ENCODE peak calls at places on chromosome 17, in eight cellular contexts. W is left ventricle myocardium superior; X is COR-L47; L is stimulated activated CD4-positive, alpha-beta T cell treated with anti-CD3 and anti-CD28 coated beads, Interleukin-1b, Interleukin-23, amount 100 ng/mL, for 24 hours; T is iPS DF 6.9; S is heart left ventricle; Y is CD8-positive, alpha-beta memory T cell; U is left colon. M is an unnamed sample.

GRCh38 chr17:19387921-19388521 is 1.0 kb upstream of the MFAP4 start:
- DNase-seq in W (no peak), X (no peak), L (no peak), T (no peak), S (no peak), Y (no peak), U (peak; percentile 41), M (no peak)

GRCh38 chr17:65564793-65565192 is 3.3 kb upstream of the AXIN2 start:
- DNase-seq in W (peak; percentile 45), X (peak; percentile 55), L (no peak), T (no peak), S (peak; percentile 46), Y (no peak), U (no peak), M (no peak)

GRCh38 chr17:79412110-79412509 is 198.7 kb downstream of the RBFOX3 start:
- DNase-seq in W (no peak), X (no peak), L (no peak), T (no peak), S (no peak), Y (no peak), U (no peak), M (no peak)

GRCh38 chr17:2688351-2689342 is 22.9 kb downstream of the CLUH start:
- DNase-seq in W (peak; percentile 46), X (no peak), L (no peak), T (no peak), S (no peak), Y (no peak), U (no peak), M (peak; percentile 13)

GRCh38 chr17:46193246-46193625 is at the start of gene KANSL1:
- DNase-seq in W (peak; percentile 91), X (peak; percentile 87), L (peak; percentile 83), T (peak; percentile 76), S (peak; percentile 90), Y (peak; percentile 86), U (peak; percentile 94), M (peak; percentile 94)

GRCh38 chr17:46730679-46731078 is 87.8 kb downstream of the WNT3 start:
- DNase-seq in W (no peak), X (no peak), L (no peak), T (no peak), S (no peak), Y (no peak), U (no peak), M (no peak)

GRCh38 chr17:13864551-13864950 is 204.8 kb upstream of the COX10 start:
- DNase-seq in W (no peak), X (no peak), L (no peak), T (no peak), S (no peak), Y (no peak), U (no peak), M (no peak)

GRCh38 chr17:60139438-60140285 is 10.1 kb upstream of the CA4 start:
- DNase-seq in W (peak; percentile 85), X (no peak), L (peak; percentile 46), T (no peak), S (peak; percentile 78), Y (peak; percentile 47), U (peak; percentile 58), M (no peak)

GRCh38 chr17:55577011-55577586 is 65.8 kb upstream of the SMIM36 start:
- DNase-seq in W (peak; percentile 62), X (no peak), L (peak; percentile 38), T (no peak), S (peak; percentile 40), Y (no peak), U (no peak), M (no peak)

GRCh38 chr17:38978180-38978579 is 11.0 kb upstream of the FBXO47 start:
- DNase-seq in W (no peak), X (no peak), L (no peak), T (no peak), S (no peak), Y (no peak), U (no peak), M (no peak)

GRCh38 chr17:2060681-2061440 is 6.0 kb downstream of the HIC1 start:
- DNase-seq in W (peak; percentile 55), X (no peak), L (no peak), T (no peak), S (no peak), Y (no peak), U (no peak), M (no peak)

GRCh38 chr17:48841395-48841831 is 10.6 kb downstream of the CALCOCO2 start:
- DNase-seq in W (no peak), X (no peak), L (no peak), T (no peak), S (peak; percentile 23), Y (no peak), U (no peak), M (peak; percentile 30)

GRCh38 chr17:19388791-19389190 is 1.8 kb upstream of the MFAP4 start:
- DNase-seq in W (no peak), X (no peak), L (no peak), T (no peak), S (no peak), Y (no peak), U (peak; percentile 19), M (no peak)

GRCh38 chr17:872843-873242 is 90.7 kb downstream of the MRM3 start:
- DNase-seq in W (no peak), X (no peak), L (no peak), T (no peak), S (no peak), Y (no peak), U (no peak), M (no peak)

GRCh38 chr17:13776027-13776551 is 174.4 kb upstream of the HS3ST3A1 start:
- DNase-seq in W (peak; percentile 34), X (no peak), L (no peak), T (no peak), S (peak; percentile 41), Y (no peak), U (no peak), M (no peak)

GRCh38 chr17:6269474-6269873 is 165.4 kb downstream of the AIPL1 start:
- DNase-seq in W (peak; percentile 50), X (no peak), L (no peak), T (no peak), S (no peak), Y (no peak), U (no peak), M (peak; percentile 35)

GRCh38 chr17:42153919-42154491 is 784 bp downstream of the RAB5C start:
- DNase-seq in W (no peak), X (no peak), L (no peak), T (no peak), S (no peak), Y (no peak), U (no peak), M (no peak)

GRCh38 chr17:14150604-14151003 is 81.3 kb downstream of the COX10 start:
- DNase-seq in W (no peak), X (no peak), L (no peak), T (no peak), S (no peak), Y (no peak), U (no peak), M (no peak)

GRCh38 chr17:41678411-41678906 is 10.2 kb upstream of the EIF1 start:
- DNase-seq in W (no peak), X (no peak), L (no peak), T (no peak), S (no peak), Y (no peak), U (no peak), M (no peak)

GRCh38 chr17:76538281-76538931 is 897 bp upstream of the CYGB start:
- DNase-seq in W (peak; percentile 54), X (no peak), L (no peak), T (no peak), S (no peak), Y (no peak), U (peak; percentile 17), M (no peak)

GRCh38 chr17:65627892-65628622 is 66.6 kb upstream of the AXIN2 start:
- DNase-seq in W (no peak), X (peak; percentile 89), L (no peak), T (no peak), S (no peak), Y (no peak), U (peak; percentile 79), M (no peak)

GRCh38 chr17:63530557-63531021 is 7.4 kb downstream of the KCNH6 start:
- DNase-seq in W (no peak), X (no peak), L (no peak), T (no peak), S (no peak), Y (no peak), U (no peak), M (no peak)